ENCODE peak calls at places on chromosomes 11 and 22, in seven cellular contexts. J is endothelial cell of umbilical vein, D is lower lobe of right lung, F is GM23248, P is aorta, L is spleen, T is testis. C is an unnamed sample. For H3K4me1, the result is how much of the 10 kb centered on the place peaks cover.

GRCh38 chr11:72072348-72072747 is 8.0 kb downstream of the NUMA1 start:
- DNase-seq in F (peak), D (no peak), P (no peak), J (peak), T (no peak), L (no peak), C (no peak)

GRCh38 chr11:71381781-71382505 is 66.2 kb downstream of the DHCR7 start:
- DNase-seq in L (no peak), D (no peak), T (no peak), J (no peak), P (no peak), F (no peak), C (no peak)

GRCh38 chr22:25777870-25778269 is 35.9 kb downstream of the MYO18B start:
- DNase-seq in F (peak), J (peak), D (no peak), P (no peak), L (no peak), T (peak), C (no peak)

GRCh38 chr11:130144721-130145327 is 14.8 kb upstream of the ST14 start:
- DNase-seq in D (no peak), P (no peak), L (no peak), T (no peak), J (no peak), F (no peak), C (no peak)

GRCh38 chr22:19109198-19110063 is 12.8 kb downstream of the DGCR2 start:
- DNase-seq in L (no peak), P (no peak), F (peak), J (peak), T (no peak), D (no peak), C (no peak)

GRCh38 chr22:30305519-30305905 is 16.2 kb upstream of the CASTOR1 start:
- DNase-seq in J (peak), F (peak), L (peak), P (peak), T (peak), D (no peak), C (peak)

GRCh38 chr11:15672822-15673221 is 558.1 kb downstream of the INSC start:
- DNase-seq in J (no peak), D (no peak), T (no peak), F (no peak), L (no peak), P (no peak), C (no peak)

GRCh38 chr11:123904932-123905331 is 3.0 kb downstream of the OR8D4 start:
- DNase-seq in F (no peak), D (no peak), P (no peak), L (no peak), T (no peak), J (no peak), C (no peak)

GRCh38 chr11:117887431-117888139 is 11.1 kb upstream of the FXYD6 start:
- DNase-seq in J (no peak), F (no peak), T (peak), P (no peak), L (no peak), D (no peak), C (no peak)

GRCh38 chr11:110989734-110990133 is 255.8 kb upstream of the POU2AF2 start:
- DNase-seq in F (peak), D (no peak), J (no peak), T (no peak), P (no peak), L (no peak), C (no peak)

GRCh38 chr11:119400860-119401259 is 19.4 kb upstream of the USP2 start:
- DNase-seq in T (no peak), J (no peak), F (no peak), P (no peak), L (no peak), D (no peak), C (no peak)

GRCh38 chr11:23284626-23285025 is 424.4 kb upstream of the CCDC179 start:
- DNase-seq in L (no peak), J (no peak), F (peak), T (no peak), P (no peak), D (no peak), C (no peak)

GRCh38 chr11:61976813-61977475 is 9.5 kb upstream of the FTH1 start:
- DNase-seq in F (no peak), L (peak), P (peak), D (no peak), J (no peak), T (no peak), C (no peak)

GRCh38 chr11:83697518-83697917 is 411.4 kb upstream of the CCDC90B start:
- DNase-seq in L (no peak), P (no peak), J (no peak), T (no peak), D (no peak), F (no peak), C (no peak)

GRCh38 chr11:2128102-2128511 is 11.1 kb downstream of the IGF2 start:
- DNase-seq in P (peak), L (no peak), D (no peak), T (no peak), J (no peak), F (no peak), C (peak)

GRCh38 chr11:65530157-65530496 is 5.2 kb downstream of the SCYL1 start:
- DNase-seq in P (no peak), J (no peak), L (no peak), T (no peak), D (no peak), F (peak), C (no peak)

DNA sequence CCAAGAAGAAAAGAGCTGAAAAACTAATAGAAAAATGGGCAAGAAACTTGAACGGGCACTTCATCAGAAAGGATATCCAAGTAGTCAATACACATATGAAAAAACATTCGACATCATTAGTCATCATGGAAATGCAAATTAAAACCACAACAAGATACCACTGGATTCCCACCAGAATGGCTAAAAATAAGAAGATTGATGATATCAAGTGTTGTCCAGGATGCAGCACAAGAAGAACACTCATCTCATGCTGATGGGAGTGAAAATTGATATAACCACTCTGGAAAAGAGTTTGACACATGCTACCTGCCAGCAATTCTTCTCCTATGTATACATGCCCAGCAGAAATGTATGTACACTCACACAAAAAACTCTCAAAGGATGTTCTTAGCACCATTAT is 26.9 kb upstream of the SCUBE2 start:
- DNase-seq in L (no peak), D (no peak), J (no peak), P (no peak), F (no peak), T (no peak), C (no peak)
- H3K27ac ChIP-seq in L (no peak), D (no peak), J (no peak), P (no peak), F (no peak), T (no peak), C (no peak)

DNA sequence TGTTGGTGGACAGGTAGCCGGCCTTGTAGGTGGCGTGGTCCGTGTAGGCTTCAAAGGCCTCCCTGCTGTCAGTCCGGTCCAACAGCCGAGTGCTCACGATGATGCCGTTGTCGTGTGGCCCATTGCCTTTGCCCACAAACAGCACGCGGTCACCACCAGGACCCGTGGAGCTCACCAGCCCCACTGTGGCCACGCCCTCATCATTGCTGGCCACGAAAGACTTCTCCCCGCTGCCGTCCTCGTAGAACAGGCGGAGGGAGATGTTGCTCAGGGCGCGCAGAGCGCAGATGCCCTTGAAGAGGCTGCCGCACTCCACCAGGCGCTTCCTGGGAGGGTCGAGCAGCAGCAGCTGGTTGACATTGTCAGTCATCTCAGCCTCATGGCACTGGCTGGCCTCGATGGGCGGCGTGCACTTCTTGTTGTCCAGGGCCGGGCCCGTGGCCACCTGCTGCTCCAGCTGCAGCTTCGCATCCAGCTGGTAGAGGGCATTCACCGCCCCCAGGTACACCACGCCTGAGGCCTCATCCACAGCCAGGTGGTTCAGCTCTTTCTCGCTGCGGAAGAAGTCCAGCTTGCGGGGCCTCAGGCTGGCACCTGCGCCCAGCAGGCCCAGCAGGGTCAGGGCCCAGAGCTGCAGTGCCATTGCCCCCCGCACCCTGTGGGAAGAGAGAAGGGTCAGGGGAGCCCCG is 17.4 kb downstream of the PLXNB2 start:
- DNase-seq in D (no peak), P (no peak), L (no peak), T (no peak), F (no peak), J (no peak), C (no peak)
- H3K4me1 ChIP-seq in D (under half), P (under half), L (half or more), T (under half), F (under half), J (under half), C (under half)

GRCh38 chr11:76243648-76244285 is 37.5 kb upstream of the WNT11 start:
- DNase-seq in P (no peak), J (no peak), D (peak), L (peak), T (no peak), F (no peak), C (no peak)
- H3K4me3 ChIP-seq in P (no peak), J (no peak), D (no peak), L (no peak), T (no peak), F (no peak), C (no peak)

GRCh38 chr11:46281374-46281831 is 3.9 kb downstream of the CREB3L1 start:
- DNase-seq in P (no peak), J (no peak), D (no peak), L (no peak), T (peak), F (peak), C (no peak)

GRCh38 chr11:46288451-46288850 is 11.0 kb downstream of the CREB3L1 start:
- DNase-seq in P (no peak), L (no peak), J (no peak), D (no peak), F (no peak), T (no peak), C (no peak)

GRCh38 chr11:46286789-46287188 is 9.3 kb downstream of the CREB3L1 start:
- DNase-seq in J (no peak), T (no peak), L (no peak), D (no peak), F (no peak), P (no peak), C (no peak)

GRCh38 chr11:46285173-46285572 is 7.7 kb downstream of the CREB3L1 start:
- DNase-seq in D (no peak), T (no peak), P (no peak), L (no peak), J (no peak), F (peak), C (no peak)

DNA sequence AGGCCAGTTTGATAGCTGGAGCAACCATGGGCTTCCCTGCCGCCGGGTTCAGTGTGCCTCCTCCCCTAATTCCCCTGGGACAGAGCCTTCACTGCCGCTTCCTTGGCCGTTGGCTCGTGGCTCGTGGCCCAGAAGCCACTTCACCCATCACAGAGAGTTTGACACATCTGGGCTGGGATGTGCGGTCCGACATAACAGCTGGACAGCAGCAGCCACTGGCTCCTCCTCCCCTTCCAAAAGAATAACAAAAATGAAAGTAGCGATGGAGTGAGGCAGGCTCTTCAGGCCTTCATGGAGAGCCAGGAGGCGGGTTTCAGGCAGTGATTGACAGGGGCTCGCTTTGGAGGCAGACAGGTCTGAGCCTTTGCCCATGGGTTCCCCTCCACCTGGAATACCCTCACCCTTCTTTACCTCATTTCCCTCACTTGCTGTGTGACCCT is 8.2 kb downstream of the CREB3L1 start:
- DNase-seq in P (peak), D (no peak), F (peak), T (no peak), J (no peak), L (no peak), C (no peak)
- H3K27ac ChIP-seq in P (no peak), D (peak), F (peak), T (peak), J (no peak), L (peak), C (no peak)

GRCh38 chr11:128291835-128292234 is 295.5 kb downstream of the ETS1 start:
- DNase-seq in J (no peak), P (no peak), L (peak), T (no peak), F (no peak), D (no peak), C (no peak)
- H3K4me1 ChIP-seq in J (under half), P (under half), L (under half), T (under half), F (under half), D (under half), C (under half)

GRCh38 chr11:20077973-20078372 is 82.3 kb downstream of the DBX1 start:
- DNase-seq in T (no peak), D (no peak), F (no peak), J (no peak), P (no peak), L (no peak), C (no peak)

GRCh38 chr11:20081336-20081735 is 78.9 kb downstream of the DBX1 start:
- DNase-seq in L (no peak), P (no peak), J (no peak), D (no peak), F (no peak), T (no peak), C (no peak)

GRCh38 chr11:20078846-20079245 is 81.4 kb downstream of the DBX1 start:
- DNase-seq in F (no peak), J (no peak), T (no peak), P (no peak), L (no peak), D (no peak), C (no peak)

GRCh38 chr11:20075627-20076026 is 84.6 kb downstream of the DBX1 start:
- DNase-seq in D (no peak), P (no peak), F (no peak), L (no peak), T (no peak), J (no peak), C (no peak)

GRCh38 chr11:20080032-20080685 is 80.1 kb downstream of the DBX1 start:
- DNase-seq in J (no peak), D (no peak), T (no peak), F (no peak), L (no peak), P (no peak), C (no peak)
- H3K4me3 ChIP-seq in J (no peak), D (no peak), T (no peak), F (no peak), L (no peak), P (no peak), C (no peak)

DNA sequence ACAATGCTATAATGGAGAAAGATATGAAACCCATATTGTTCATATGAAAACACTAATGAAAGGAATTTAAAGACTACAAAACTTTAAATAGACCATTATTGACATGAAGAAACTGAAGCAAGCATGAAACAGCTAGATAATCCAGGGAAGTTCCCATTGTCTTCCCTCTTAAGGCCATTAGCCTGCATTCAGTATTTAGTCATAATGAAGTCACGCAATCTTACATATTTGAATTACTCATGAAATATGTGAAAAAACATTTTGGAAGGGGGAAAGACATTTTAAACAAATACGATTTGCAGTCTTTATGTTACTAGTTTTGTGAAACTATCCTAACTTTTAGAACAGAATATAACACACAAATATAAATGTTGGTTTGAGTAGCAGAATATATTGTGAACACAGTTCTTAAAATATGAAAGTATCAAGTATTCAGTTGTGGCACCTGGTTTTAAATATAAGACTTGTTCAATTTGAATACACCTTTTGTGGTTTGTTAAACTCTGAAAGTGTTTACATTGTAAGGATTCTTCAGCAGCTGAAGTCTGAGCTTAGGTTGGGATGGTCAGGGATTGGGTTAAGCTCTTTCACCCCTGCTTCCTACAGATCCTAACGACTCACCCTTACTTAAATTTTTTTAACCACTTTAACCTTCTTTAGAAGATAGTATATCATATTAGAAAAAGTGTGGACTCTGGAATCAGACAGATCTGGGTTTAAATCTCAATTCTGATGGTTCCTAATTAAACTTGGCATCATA is 500.3 kb upstream of the TENM4 start:
- DNase-seq in T (no peak), P (no peak), J (no peak), L (no peak), D (no peak), F (peak), C (no peak)
- H3K27ac ChIP-seq in T (no peak), P (no peak), J (no peak), L (no peak), D (no peak), F (no peak), C (no peak)

DNA sequence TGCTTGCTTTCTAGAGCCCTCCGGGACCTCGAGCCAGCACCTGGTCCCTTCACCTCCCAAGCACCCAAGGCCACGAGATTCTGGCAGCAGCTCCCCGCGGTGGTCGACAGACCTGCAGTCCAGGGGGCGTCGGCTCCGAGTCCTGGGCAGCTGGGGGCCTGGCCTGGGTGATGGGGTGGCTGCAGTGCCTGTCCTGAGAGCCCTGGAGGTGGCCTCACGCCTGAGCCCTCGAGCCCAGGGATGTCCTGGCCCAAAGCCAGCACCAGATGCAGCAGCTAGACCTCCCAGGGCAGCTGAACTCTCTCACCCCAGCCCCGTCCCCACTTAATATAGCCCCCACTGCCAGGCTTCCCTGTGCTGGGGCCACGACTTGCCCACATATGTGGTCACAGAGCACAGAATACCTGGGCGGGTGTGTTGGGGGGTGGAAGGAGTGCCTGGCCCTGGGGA is 6.6 kb downstream of the LMNTD2 start:
- DNase-seq in D (no peak), L (no peak), J (no peak), T (no peak), P (no peak), F (no peak), C (no peak)
- H3K4me1 ChIP-seq in D (under half), L (under half), J (under half), T (under half), P (under half), F (under half), C (under half)